ENCODE peak calls at places on chromosomes 4 and X, in seven cellular contexts. I, N, E, A, V, R and C are unnamed samples.
A peak's percentile ranks its signal among the peaks of the same experiment; 100 is the strongest.

GRCh38 chr4:143300860-143301259 is 35.8 kb upstream of the GAB1 start:
- DNase-seq in V (no peak), A (no peak), E (no peak), N (no peak), I (no peak), R (no peak), C (no peak)

GRCh38 chr4:141339966-141340365 is 119.3 kb downstream of the ZNF330 start:
- DNase-seq in A (no peak), I (no peak), V (peak; percentile 24), R (no peak), E (no peak), N (no peak), C (no peak)

GRCh38 chrX:46710927-46711623 is 47.8 kb downstream of the SLC9A7 start:
- DNase-seq in R (peak; percentile 11), V (no peak), E (no peak), I (no peak), A (no peak), N (no peak), C (no peak)

GRCh38 chrX:2500091-2500680 is 590 bp downstream of the DHRSX start:
- DNase-seq in E (no peak), N (no peak), I (no peak), A (peak; percentile 73), V (peak; percentile 89), R (peak; percentile 64), C (peak; percentile 3)

GRCh38 chrX:95063554-95063953 is 1389.5 kb downstream of the FAM133A start:
- DNase-seq in N (no peak), A (no peak), R (no peak), I (no peak), V (peak; percentile 29), E (no peak), C (no peak)

GRCh38 chr4:156894234-156894633 is 77.4 kb downstream of the PDGFC start:
- DNase-seq in V (no peak), N (no peak), E (no peak), A (no peak), I (no peak), R (no peak), C (no peak)

GRCh38 chr4:151688003-151688784 is 72.6 kb downstream of the GATB start:
- DNase-seq in I (no peak), R (no peak), E (no peak), A (no peak), N (no peak), V (peak; percentile 39), C (no peak)

GRCh38 chr4:70623301-70623700 is 5.2 kb upstream of the ENAM start:
- DNase-seq in E (no peak), A (no peak), I (no peak), R (no peak), N (no peak), V (no peak), C (no peak)

GRCh38 chr4:164779080-164779479 is 25.1 kb downstream of the SMIM31 start:
- DNase-seq in R (no peak), N (no peak), E (no peak), A (no peak), V (peak; percentile 82), I (no peak), C (no peak)

GRCh38 chrX:22666441-22666840 is 333.3 kb upstream of the DDX53 start:
- DNase-seq in A (peak; percentile 40), N (no peak), V (peak; percentile 44), E (no peak), R (peak; percentile 73), I (no peak), C (no peak)

GRCh38 chr4:139164731-139165130 is 12.3 kb downstream of the ELF2 start:
- DNase-seq in N (no peak), A (no peak), R (no peak), I (no peak), V (no peak), E (no peak), C (no peak)
- H3K4me1 ChIP-seq in N (no peaks in the 10 kb centered on the region), A (peaks cover 9% of the 10 kb centered on the region), R (peaks cover 51% of the 10 kb centered on the region), I (peaks cover 4% of the 10 kb centered on the region), V (peaks cover 7% of the 10 kb centered on the region), E (no peaks in the 10 kb centered on the region), C (no peaks in the 10 kb centered on the region)

GRCh38 chr4:54658321-54659093 is 750 bp downstream of the KIT start:
- DNase-seq in I (peak; percentile 64), A (peak; percentile 17), V (peak; percentile 67), E (peak; percentile 12), N (no peak), R (peak; percentile 65), C (no peak)

GRCh38 chr4:54659213-54660144 is 1.7 kb downstream of the KIT start:
- DNase-seq in R (peak; percentile 26), N (no peak), I (no peak), E (no peak), A (no peak), V (no peak), C (no peak)

GRCh38 chr4:54657194-54657555 is 582 bp upstream of the KIT start:
- DNase-seq in V (no peak), R (peak; percentile 65), A (no peak), I (no peak), E (no peak), N (no peak), C (no peak)

GRCh38 chr4:54660145-54660535 is 2.4 kb downstream of the KIT start:
- DNase-seq in A (no peak), E (no peak), V (no peak), I (no peak), N (no peak), R (no peak), C (no peak)

DNA sequence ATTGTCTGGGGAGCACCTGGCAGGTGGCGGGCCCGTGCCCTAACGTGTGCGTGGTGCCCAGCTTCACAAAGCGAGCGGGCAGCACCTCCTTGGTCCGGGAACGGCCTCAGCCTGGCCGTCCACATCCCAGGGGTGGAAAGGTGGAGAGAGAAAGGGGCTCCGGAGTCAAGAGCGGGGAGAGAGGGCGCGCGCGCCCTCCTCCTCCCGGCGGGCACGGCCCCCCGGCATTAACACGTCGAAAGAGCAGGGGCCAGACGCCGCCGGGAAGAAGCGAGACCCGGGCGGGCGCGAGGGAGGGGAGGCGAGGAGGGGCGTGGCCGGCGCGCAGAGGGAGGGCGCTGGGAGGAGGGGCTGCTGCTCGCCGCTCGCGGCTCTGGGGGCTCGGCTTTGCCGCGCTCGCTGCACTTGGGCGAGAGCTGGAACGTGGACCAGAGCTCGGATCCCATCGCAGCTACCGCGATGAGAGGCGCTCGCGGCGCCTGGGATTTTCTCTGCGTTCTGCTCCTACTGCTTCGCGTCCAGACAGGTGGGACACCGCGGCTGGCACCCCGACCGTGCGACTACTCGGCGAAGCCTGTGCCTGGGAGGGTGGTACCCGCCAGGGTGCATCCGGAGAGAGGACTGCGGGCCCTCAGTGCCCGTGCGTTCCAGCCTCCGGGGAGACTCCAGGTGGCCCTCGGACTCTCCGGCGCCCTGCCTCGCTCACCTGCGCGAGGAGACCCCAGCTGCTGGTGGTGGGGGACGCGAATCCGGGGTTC is at the start of gene KIT:
- DNase-seq in I (peak; percentile 40), A (no peak), N (no peak), R (peak; percentile 93), E (peak; percentile 39), V (peak; percentile 65), C (no peak)
- H3K4me3 ChIP-seq in I (peak within 1 kb of the TSS; percentile 63), A (peak within 1 kb of the TSS; percentile 41), N (peak within 1 kb of the TSS; percentile 41), R (peak within 1 kb of the TSS; percentile 96), E (peak within 1 kb of the TSS; percentile 49), V (peak within 1 kb of the TSS; percentile 71), C (peak within 1 kb of the TSS; percentile 17)

GRCh38 chr4:139020384-139020783 is 4.8 kb downstream of the NOCT start:
- DNase-seq in N (no peak), A (no peak), I (no peak), E (no peak), R (peak; percentile 82), V (no peak), C (no peak)
- H3K4me1 ChIP-seq in N (no peaks in the 10 kb centered on the region), A (peaks cover 37% of the 10 kb centered on the region), I (no peaks in the 10 kb centered on the region), E (no peaks in the 10 kb centered on the region), R (peaks cover 71% of the 10 kb centered on the region), V (peaks cover 30% of the 10 kb centered on the region), C (peaks cover 7% of the 10 kb centered on the region)

GRCh38 chr4:74932832-74933561 is at the start of gene PARM1:
- DNase-seq in I (peak; percentile 95), V (peak; percentile 76), E (no peak), A (peak; percentile 72), N (peak; percentile 63), R (peak; percentile 96), C (peak; percentile 47)

GRCh38 chr4:74932010-74932409 is 906 bp upstream of the PARM1 start:
- DNase-seq in I (no peak), E (no peak), V (no peak), A (no peak), N (no peak), R (no peak), C (no peak)

GRCh38 chr4:74934822-74935326 is 2.0 kb downstream of the PARM1 start:
- DNase-seq in E (no peak), I (no peak), A (no peak), V (peak; percentile 1), N (no peak), R (peak; percentile 10), C (no peak)

GRCh38 chr4:74934016-74934821 is 1.3 kb downstream of the PARM1 start:
- DNase-seq in V (peak; percentile 57), I (peak; percentile 56), N (no peak), A (no peak), E (no peak), R (peak; percentile 74), C (no peak)

GRCh38 chr4:74933562-74934015 is 673 bp downstream of the PARM1 start:
- DNase-seq in A (no peak), N (no peak), V (peak; percentile 30), I (peak; percentile 58), R (peak; percentile 53), E (no peak), C (no peak)
- H3K4me3 ChIP-seq in A (peak overlapping the region; percentile 50), N (peak overlapping the region; percentile 49), V (peak overlapping the region; percentile 67), I (peak overlapping the region; percentile 93), R (peak overlapping the region; percentile 89), E (no peak overlapping the region), C (no peak overlapping the region)

GRCh38 chr4:139889901-139890300 is 224.3 kb downstream of the MGST2 start:
- DNase-seq in E (no peak), R (no peak), A (no peak), V (no peak), N (no peak), I (no peak), C (no peak)
- H3K4me1 ChIP-seq in E (no peaks in the 10 kb centered on the region), R (peaks cover 18% of the 10 kb centered on the region), A (peaks cover 38% of the 10 kb centered on the region), V (peaks cover 23% of the 10 kb centered on the region), N (no peaks in the 10 kb centered on the region), I (no peaks in the 10 kb centered on the region), C (no peaks in the 10 kb centered on the region)

DNA sequence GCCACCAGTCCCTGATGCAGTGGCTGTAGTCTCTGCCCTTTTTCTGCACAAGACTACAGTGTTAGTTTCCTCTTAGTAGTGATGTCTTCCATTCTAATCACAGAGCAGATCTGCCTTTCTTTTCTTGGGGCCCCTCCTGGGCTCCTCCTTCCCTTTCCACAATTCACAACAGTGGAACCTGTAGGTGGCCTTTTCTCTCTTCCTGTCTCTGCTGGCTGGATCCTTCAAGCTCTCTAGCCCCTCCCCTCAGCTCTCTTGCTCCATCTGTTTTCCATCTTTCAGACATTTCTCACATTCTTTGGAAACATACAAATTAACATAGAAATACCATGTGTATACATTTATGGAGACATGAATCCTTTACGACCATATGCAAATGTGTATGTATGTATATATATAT is 284 bp upstream of the SPIN2A start:
- DNase-seq in R (peak; percentile 63), E (no peak), A (no peak), N (no peak), V (peak; percentile 1), I (no peak), C (no peak)
- H3K4me3 ChIP-seq in R (peak overlapping the region; percentile 51), E (no peak overlapping the region), A (no peak overlapping the region), N (peak overlapping the region; percentile 8), V (no peak overlapping the region), I (no peak overlapping the region), C (no peak overlapping the region)

DNA sequence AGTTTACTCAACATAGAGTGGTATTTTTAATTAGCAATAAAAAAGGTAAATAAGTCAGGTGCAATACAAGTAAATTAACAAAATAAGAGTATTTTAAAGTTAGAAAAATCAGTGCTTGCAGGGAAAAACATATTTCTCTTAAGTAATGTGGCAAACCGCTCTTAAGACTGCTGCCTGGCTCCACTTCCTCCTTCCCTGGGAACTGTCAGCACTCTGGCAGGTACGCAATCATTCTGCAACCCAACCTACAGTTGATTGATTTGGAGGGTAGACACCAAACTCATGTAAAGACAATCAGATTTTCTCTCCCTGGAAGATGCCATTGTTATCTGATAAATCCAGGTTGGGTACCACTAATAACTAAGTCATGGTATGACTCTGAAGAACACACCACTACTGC is 63.9 kb downstream of the PPP3CA start:
- DNase-seq in I (no peak), E (no peak), N (no peak), A (no peak), R (no peak), V (no peak), C (no peak)
- H3K4me1 ChIP-seq in I (peaks cover 3% of the 10 kb centered on the region), E (peaks cover 16% of the 10 kb centered on the region), N (no peaks in the 10 kb centered on the region), A (peaks cover 61% of the 10 kb centered on the region), R (peaks cover 86% of the 10 kb centered on the region), V (peaks cover 35% of the 10 kb centered on the region), C (peaks cover 10% of the 10 kb centered on the region)